ENCODE peak calls at places on chromosome 12, in seven cellular contexts. C is heart right ventricle; O is stimulated activated CD4-positive, alpha-beta T cell treated with anti-CD3 and anti-CD28 coated beads, TNF-alpha, amount 100 ng/mL, for 1 hour; M is NCI-H1105; R is D341Med; L is activated naive CD8-positive, alpha-beta T cell treated with anti-CD3 and anti-CD28 coated beads for 36 hours; G is activated effector memory CD4-positive, alpha-beta T cell treated with Interleukin-2 at 50 U/mL for 16 hours. D is an unnamed sample.
A peak's percentile ranks its signal among the peaks of the same experiment; 100 is the strongest.

GRCh38 chr12:85688837-85689236 is 147.4 kb downstream of the RASSF9 start:
- DNase-seq in C (no peak), O (no peak), M (no peak), R (peak; percentile 25), L (no peak), G (no peak), D (no peak)

GRCh38 chr12:102730996-102731395 is 186.0 kb downstream of the PAH start:
- DNase-seq in C (no peak), O (no peak), M (no peak), R (no peak), L (no peak), G (no peak), D (no peak)

GRCh38 chr12:106602071-106602470 is 19.3 kb downstream of the RFX4 start:
- DNase-seq in C (no peak), O (no peak), M (no peak), R (no peak), L (no peak), G (no peak), D (no peak)

GRCh38 chr12:57842342-57843294 is 3.9 kb downstream of the CTDSP2 start:
- DNase-seq in C (no peak), O (no peak), M (no peak), R (no peak), L (peak; percentile 37), G (no peak), D (peak; percentile 42)

GRCh38 chr12:62847709-62848108 is 87.2 kb downstream of the PPM1H start:
- DNase-seq in C (no peak), O (no peak), M (no peak), R (no peak), L (no peak), G (no peak), D (no peak)

GRCh38 chr12:100790558-100790957 is 4.0 kb upstream of the ANO4 start:
- DNase-seq in C (no peak), O (no peak), M (no peak), R (no peak), L (no peak), G (no peak), D (no peak)

GRCh38 chr12:105706321-105706972 is 376.0 kb downstream of the C12orf75 start:
- DNase-seq in C (no peak), O (no peak), M (no peak), R (no peak), L (no peak), G (no peak), D (no peak)

GRCh38 chr12:98725481-98726247 is 80.6 kb downstream of the APAF1 start:
- DNase-seq in C (no peak), O (no peak), M (peak; percentile 39), R (peak; percentile 72), L (peak; percentile 27), G (no peak), D (no peak)

GRCh38 chr12:107491856-107492255 is 193.7 kb upstream of the PWP1 start:
- DNase-seq in C (no peak), O (no peak), M (no peak), R (no peak), L (no peak), G (no peak), D (no peak)

GRCh38 chr12:76921072-76921471 is 42.3 kb upstream of the CSRP2 start:
- DNase-seq in C (no peak), O (no peak), M (no peak), R (no peak), L (no peak), G (no peak), D (no peak)

GRCh38 chr12:130701402-130701744 is 14.7 kb downstream of the RIMBP2 start:
- DNase-seq in C (no peak), O (no peak), M (no peak), R (no peak), L (no peak), G (no peak), D (no peak)

GRCh38 chr12:53118771-53119300 is 15.6 kb downstream of the SOAT2 start:
- DNase-seq in C (no peak), O (no peak), M (no peak), R (no peak), L (no peak), G (no peak), D (no peak)

GRCh38 chr12:93813972-93814821 is 137.0 kb downstream of the CRADD start:
- DNase-seq in C (peak; percentile 86), O (no peak), M (no peak), R (no peak), L (no peak), G (no peak), D (peak; percentile 52)